ENCODE peak calls at places on chromosomes 12 and 14, in eight cellular contexts. P, R, M, U, T, N, J and D are unnamed samples. For H3K27me3 and H3K4me1, the result is how much of the 10 kb centered on the place peaks cover.

GRCh38 chr12:90510948-90511347 is 444.0 kb downstream of the CCER1 start:
- DNase-seq in N (peak), R (no peak), J (no peak), T (no peak), P (no peak), U (no peak), M (no peak), D (no peak)

GRCh38 chr12:120361506-120362208 is 7.3 kb downstream of the MSI1 start:
- DNase-seq in J (peak), R (peak), P (peak), U (peak), N (peak), M (peak), T (peak), D (no peak)

GRCh38 chr12:59452259-59452658 is 143.6 kb upstream of the SLC16A7 start:
- DNase-seq in J (no peak), R (no peak), T (no peak), N (peak), M (no peak), P (peak), U (no peak), D (no peak)

GRCh38 chr12:46269429-46270241 is 792 bp upstream of the SLC38A1 start:
- DNase-seq in N (peak), U (no peak), P (peak), J (no peak), M (peak), R (no peak), T (peak), D (peak)

GRCh38 chr14:77063581-77064289 is 34.3 kb upstream of the CIPC start:
- DNase-seq in P (no peak), M (no peak), T (no peak), J (no peak), U (no peak), R (no peak), N (peak), D (no peak)

GRCh38 chr12:104658085-104658484 is 201.3 kb downstream of the CHST11 start:
- DNase-seq in U (no peak), T (no peak), R (no peak), N (no peak), P (no peak), J (no peak), M (no peak), D (no peak)

GRCh38 chr14:101743701-101744100 is 17.8 kb upstream of the PPP2R5C start:
- DNase-seq in N (no peak), P (no peak), T (no peak), R (no peak), U (no peak), M (no peak), J (no peak), D (no peak)

GRCh38 chr14:89425931-89426330 is 8.9 kb upstream of the FOXN3 start:
- DNase-seq in J (no peak), U (no peak), M (no peak), T (peak), P (peak), N (peak), R (no peak), D (no peak)

GRCh38 chr12:9951026-9951652 is 19.0 kb upstream of the CLEC2A start:
- DNase-seq in J (no peak), T (no peak), N (peak), R (no peak), M (no peak), P (peak), U (no peak), D (no peak)

GRCh38 chr12:64946132-64946829 is 121.8 kb downstream of the TBC1D30 start:
- DNase-seq in N (no peak), P (peak), J (peak), R (peak), U (no peak), M (peak), T (no peak), D (no peak)

GRCh38 chr12:69653703-69654102 is 43.0 kb upstream of the LRRC10 start:
- DNase-seq in T (no peak), M (no peak), J (no peak), P (no peak), N (peak), R (no peak), U (no peak), D (no peak)

GRCh38 chr14:74501135-74501614 is 7.6 kb downstream of the ISCA2 start:
- DNase-seq in T (peak), U (peak), P (peak), R (peak), M (peak), J (peak), N (peak), D (no peak)

GRCh38 chr14:57025456-57025855 is 215.2 kb upstream of the OTX2 start:
- DNase-seq in N (no peak), R (no peak), U (no peak), J (no peak), P (no peak), M (no peak), T (no peak), D (no peak)

GRCh38 chr14:58297412-58297761 is 968 bp upstream of the ARID4A start:
- DNase-seq in P (no peak), U (no peak), J (no peak), M (no peak), N (peak), T (no peak), R (no peak), D (peak)

GRCh38 chr12:52356762-52357580 is 10.3 kb downstream of the KRT85 start:
- DNase-seq in M (no peak), P (no peak), T (no peak), R (no peak), N (no peak), U (peak), J (no peak), D (no peak)

GRCh38 chr12:121217761-121218160 is 7.8 kb downstream of the P2RX4 start:
- DNase-seq in N (no peak), P (peak), R (no peak), J (no peak), M (no peak), T (no peak), U (no peak), D (no peak)

GRCh38 chr14:84181072-84181471 is 1348.9 kb upstream of the FLRT2 start:
- DNase-seq in M (no peak), U (no peak), R (no peak), N (no peak), J (no peak), T (no peak), P (no peak), D (no peak)

GRCh38 chr12:56998316-56998715 is 8.0 kb downstream of the ZBTB39 start:
- DNase-seq in U (no peak), J (no peak), M (no peak), N (no peak), P (no peak), T (no peak), R (no peak), D (no peak)

GRCh38 chr14:89212386-89213235 is 204.4 kb downstream of the FOXN3 start:
- DNase-seq in J (no peak), P (no peak), N (no peak), R (no peak), M (no peak), T (no peak), U (no peak), D (no peak)

GRCh38 chr12:61754214-61754613 is 506.0 kb upstream of the USP15 start:
- DNase-seq in M (no peak), N (no peak), J (no peak), U (no peak), T (no peak), P (no peak), R (no peak), D (no peak)

GRCh38 chr12:10501031-10501430 is 4.7 kb upstream of the EIF2S3B start:
- DNase-seq in P (no peak), J (no peak), N (peak), T (no peak), M (no peak), U (no peak), R (no peak), D (no peak)

GRCh38 chr14:61503167-61503801 is 181.9 kb downstream of the PRKCH start:
- DNase-seq in T (no peak), P (no peak), R (no peak), J (no peak), M (no peak), U (no peak), N (no peak), D (no peak)

GRCh38 chr12:13367973-13368372 is 171.4 kb downstream of the EMP1 start:
- DNase-seq in N (no peak), M (peak), T (no peak), P (no peak), U (no peak), R (no peak), J (no peak), D (no peak)

GRCh38 chr12:65526311-65526710 is 247.8 kb downstream of the MSRB3 start:
- DNase-seq in J (no peak), U (no peak), T (no peak), P (no peak), R (no peak), N (peak), M (no peak), D (no peak)

GRCh38 chr14:64878775-64879634 is 702 bp downstream of the SPTB start:
- DNase-seq in N (peak), P (peak), R (peak), T (peak), J (peak), U (peak), M (peak), D (no peak)

GRCh38 chr12:1501001-1501400 is 93.4 kb downstream of the FBXL14 start:
- DNase-seq in R (no peak), T (no peak), U (no peak), P (no peak), J (no peak), N (no peak), M (no peak), D (no peak)

GRCh38 chr12:130992448-130992847 is 38.7 kb downstream of the ADGRD1 start:
- DNase-seq in J (no peak), U (no peak), R (no peak), T (no peak), M (no peak), P (peak), N (no peak), D (no peak)

GRCh38 chr12:59651230-59651920 is 55.5 kb downstream of the SLC16A7 start:
- DNase-seq in P (no peak), R (no peak), U (no peak), M (no peak), T (peak), J (no peak), N (peak), D (peak)

GRCh38 chr12:78928200-78929074 is 63.9 kb downstream of the SYT1 start:
- DNase-seq in N (peak), R (no peak), P (no peak), M (no peak), J (no peak), T (no peak), U (no peak), D (no peak)

GRCh38 chr14:32572867-32573149 is 243.7 kb downstream of the AKAP6 start:
- DNase-seq in U (no peak), T (no peak), R (no peak), P (no peak), J (no peak), N (no peak), M (no peak), D (no peak)

DNA sequence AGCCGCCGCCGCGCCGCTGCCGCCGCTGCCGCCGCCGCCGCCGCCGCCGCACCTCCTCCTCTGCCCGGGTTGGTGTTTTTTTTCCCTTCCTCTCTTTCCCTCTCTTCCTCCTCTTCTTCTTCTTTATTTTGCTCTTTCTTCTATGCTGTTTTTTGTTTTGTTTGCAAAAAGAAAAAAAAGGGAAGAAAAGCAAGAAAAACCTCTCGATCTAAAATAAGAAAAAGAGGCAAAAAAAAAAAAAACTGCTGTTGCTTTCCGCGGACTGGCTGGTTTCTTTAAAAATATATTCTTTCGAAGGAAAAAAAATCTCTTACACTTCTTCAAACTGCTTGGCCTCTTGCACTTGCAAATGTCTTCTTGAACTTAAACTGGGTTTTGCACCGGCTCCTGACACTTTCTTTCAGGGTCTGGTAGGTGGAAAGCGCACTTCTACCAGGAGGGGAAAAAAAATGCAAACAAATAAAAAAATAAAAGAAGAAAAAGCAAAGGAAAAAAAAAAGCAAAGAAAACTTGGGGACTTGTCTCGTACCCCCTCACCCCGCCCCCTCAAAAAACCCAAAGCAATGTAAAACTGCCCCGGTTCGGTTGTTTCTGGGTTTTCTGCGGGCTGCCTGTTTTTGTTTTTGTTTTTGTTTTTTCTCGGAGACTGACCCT is 582 bp downstream of the BCL11B start:
- DNase-seq in N (no peak), J (no peak), M (no peak), P (no peak), T (no peak), U (no peak), R (no peak), D (no peak)
- H3K4me3 ChIP-seq in N (peak), J (no peak), M (peak), P (no peak), T (peak), U (peak), R (peak), D (no peak)

GRCh38 chr12:132615579-132616066 is 3.0 kb upstream of the P2RX2 start:
- DNase-seq in N (no peak), M (no peak), U (no peak), J (no peak), T (no peak), P (no peak), R (no peak), D (no peak)

GRCh38 chr12:132614029-132614428 is 3.6 kb upstream of the LRCOL1 start:
- DNase-seq in P (no peak), N (no peak), U (no peak), T (no peak), M (no peak), R (no peak), J (no peak), D (no peak)

GRCh38 chr12:132617822-132618682 is 524 bp upstream of the P2RX2 start:
- DNase-seq in R (no peak), U (no peak), N (no peak), P (no peak), T (peak), M (no peak), J (no peak), D (no peak)

GRCh38 chr12:132617135-132617701 is 1.4 kb upstream of the P2RX2 start:
- DNase-seq in J (no peak), R (no peak), P (no peak), N (no peak), U (no peak), T (no peak), M (no peak), D (no peak)

DNA sequence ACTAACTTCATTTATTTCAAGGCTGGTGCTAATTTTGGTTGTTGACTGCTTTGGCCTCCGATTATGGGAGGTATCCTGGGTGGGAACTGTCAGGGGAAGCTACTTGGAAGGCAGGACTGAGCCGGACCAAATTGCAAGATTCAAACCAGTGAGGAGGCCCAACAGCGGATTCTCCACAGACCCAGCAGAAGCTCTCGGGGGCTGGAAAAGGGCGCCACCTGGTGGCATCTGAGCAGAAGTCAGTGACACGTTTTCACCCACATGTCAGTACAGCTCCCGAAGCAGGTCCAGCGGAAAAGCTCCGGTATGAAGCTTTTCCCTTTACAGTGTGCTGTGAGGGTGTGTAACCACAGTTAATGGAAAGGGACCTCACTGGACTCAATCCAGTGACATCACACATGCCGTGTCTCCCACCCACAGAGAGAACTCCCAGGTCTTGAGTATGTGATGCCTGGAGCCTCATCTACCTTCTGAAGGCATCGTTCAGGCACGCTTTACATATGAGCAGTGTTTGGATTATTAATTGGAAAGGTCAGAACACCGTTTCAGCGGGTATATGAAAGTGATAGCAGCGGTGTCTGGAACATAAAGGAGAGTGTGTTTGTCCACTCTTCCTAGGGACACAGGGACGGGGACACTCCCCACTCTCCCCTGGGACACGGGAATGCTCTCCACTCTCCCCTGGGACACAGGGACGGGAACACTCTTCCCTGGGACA is 3.6 kb upstream of the P2RX2 start:
- DNase-seq in U (peak), T (peak), J (peak), P (peak), R (peak), N (peak), M (peak), D (peak)
- H3K27me3 ChIP-seq in U (under half), T (under half), J (under half), P (under half), R (half or more), N (under half), M (half or more), D (under half)

GRCh38 chr14:55281316-55281839 is 10.2 kb downstream of the FBXO34 start:
- DNase-seq in N (no peak), P (no peak), T (no peak), M (no peak), J (no peak), R (no peak), U (no peak), D (no peak)
- H3K4me1 ChIP-seq in N (under half), P (under half), T (under half), M (under half), J (under half), R (under half), U (under half), D (under half)

GRCh38 chr12:112010415-112011344 is 2.3 kb downstream of the TMEM116 start:
- DNase-seq in U (no peak), T (no peak), N (no peak), P (no peak), J (no peak), M (no peak), R (no peak), D (no peak)

GRCh38 chr12:112013601-112014402 is 576 bp downstream of the ERP29 start:
- DNase-seq in J (peak), N (peak), M (peak), U (peak), T (peak), R (peak), P (peak), D (peak)

GRCh38 chr12:112008918-112009317 is 4.0 kb downstream of the TMEM116 start:
- DNase-seq in N (no peak), P (no peak), M (no peak), J (no peak), U (no peak), R (no peak), T (no peak), D (no peak)

GRCh38 chr12:112012775-112013600 is at the start of the genes ERP29 and TMEM116:
- DNase-seq in R (peak), M (peak), T (peak), J (peak), N (peak), P (peak), U (peak), D (peak)

GRCh38 chr12:112011685-112012084 is 1.3 kb downstream of the TMEM116 start:
- DNase-seq in N (no peak), M (no peak), J (no peak), U (no peak), R (no peak), P (no peak), T (no peak), D (no peak)
- H3K4me3 ChIP-seq in N (peak), M (peak), J (no peak), U (no peak), R (peak), P (no peak), T (no peak), D (peak)

DNA sequence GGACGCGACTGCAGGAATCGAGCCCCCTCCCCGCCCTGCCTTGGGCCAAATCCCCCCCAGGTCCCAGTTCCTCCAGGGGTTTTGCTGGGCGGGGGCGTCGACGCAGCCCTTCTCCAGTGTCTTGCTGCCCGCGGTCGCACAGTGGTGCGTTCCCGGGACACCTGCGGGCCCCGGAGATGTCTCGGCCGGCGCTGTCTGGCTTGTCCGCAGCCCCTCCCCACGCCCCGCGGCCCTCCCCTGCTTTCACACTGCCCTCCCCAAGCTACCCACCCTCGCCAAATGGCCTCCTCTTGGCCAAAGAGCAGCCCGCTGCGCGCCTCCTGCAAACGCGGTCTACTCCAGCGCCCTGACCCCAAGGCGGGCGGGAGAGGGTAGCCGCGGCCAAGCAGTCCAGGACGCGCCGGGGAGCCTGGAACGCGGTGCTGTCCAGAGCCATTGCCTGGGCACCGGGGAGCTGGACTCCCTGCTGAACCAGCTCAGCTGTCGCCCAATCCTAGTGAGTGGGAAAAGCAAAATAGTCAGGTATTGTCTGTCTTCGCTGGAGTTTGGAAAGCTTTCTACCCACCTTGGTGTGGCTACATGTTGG is 122.0 kb downstream of the AACS start:
- DNase-seq in T (no peak), M (peak), N (peak), U (no peak), P (no peak), R (no peak), J (no peak), D (no peak)
- H3K27me3 ChIP-seq in T (under half), M (half or more), N (under half), U (under half), P (under half), R (half or more), J (under half), D (half or more)

DNA sequence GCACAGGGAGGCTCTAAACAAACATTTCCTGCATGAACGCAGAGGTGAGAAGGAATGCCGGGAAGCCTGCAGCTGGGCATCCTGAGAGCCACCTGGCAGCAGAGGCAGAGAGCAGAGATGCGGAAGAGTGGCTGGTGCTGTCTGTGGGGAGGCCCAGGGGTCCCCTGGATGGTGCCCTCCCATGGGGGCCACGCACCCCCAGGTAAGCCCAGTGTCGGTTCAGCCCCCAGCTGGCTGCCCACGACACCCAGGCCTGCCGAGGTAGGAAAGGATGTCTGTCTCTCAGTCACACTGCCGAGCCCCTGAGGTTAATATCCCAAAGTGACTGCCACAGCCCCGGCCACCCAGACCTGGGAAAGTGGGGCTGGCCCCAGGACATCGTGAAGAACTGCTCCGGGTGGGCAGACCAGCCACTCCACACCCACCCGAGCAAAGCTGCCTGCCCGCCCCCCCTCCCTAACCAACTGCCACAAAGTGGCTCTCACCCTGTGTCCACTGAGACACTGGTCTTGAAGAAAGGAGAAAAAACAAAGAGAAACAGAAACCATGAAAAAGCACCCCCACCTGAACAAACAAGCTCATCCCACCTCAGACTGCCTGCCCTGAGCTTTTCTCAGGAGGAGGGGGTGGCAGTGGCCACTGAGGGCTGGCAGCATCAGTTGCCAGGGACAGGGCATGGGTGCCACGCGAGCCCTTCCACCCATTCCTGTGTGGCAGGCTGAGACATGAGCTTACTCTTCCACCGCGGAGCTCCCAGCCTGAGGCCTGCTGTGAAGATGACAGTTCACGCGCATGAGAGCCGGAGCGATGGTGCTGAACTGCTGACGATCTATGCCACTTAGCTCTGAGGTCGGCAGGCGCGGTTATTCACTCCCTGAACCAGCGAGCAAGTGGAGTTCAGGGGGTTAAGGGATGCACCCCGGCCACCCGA is 40.8 kb downstream of the CCDC88C start:
- DNase-seq in J (no peak), M (peak), U (no peak), N (no peak), P (no peak), R (no peak), T (no peak), D (no peak)
- H3K4me1 ChIP-seq in J (under half), M (under half), U (under half), N (under half), P (under half), R (under half), T (under half), D (under half)